ENCODE peak calls at places on chromosomes 13 and 19, in five cellular contexts. One of them, this sample, is unnamed.

GRCh38 chr19:54631489-54631888 is 1.2 kb downstream of the LILRB1 start:
- DNase-seq in GM13976: no peak
- DNase-seq in esophagus squamous epithelium: no peak
- DNase-seq in ascending aorta: no peak
- DNase-seq in progenitor cell of endocrine pancreas: no peak
- DNase-seq in this sample: no peak

GRCh38 chr19:2495651-2496316 is 19.9 kb downstream of the GADD45B start:
- DNase-seq in GM13976: no peak
- DNase-seq in esophagus squamous epithelium: no peak
- DNase-seq in ascending aorta: no peak
- DNase-seq in progenitor cell of endocrine pancreas: no peak
- DNase-seq in this sample: no peak

GRCh38 chr19:47421844-47422395 is 2.6 kb upstream of the MEIS3 start:
- DNase-seq in GM13976: no peak
- DNase-seq in esophagus squamous epithelium: no peak
- DNase-seq in ascending aorta: no peak
- DNase-seq in progenitor cell of endocrine pancreas: no peak
- DNase-seq in this sample: peak

GRCh38 chr13:45950343-45950995 is 98.9 kb upstream of the SIAH3 start:
- DNase-seq in GM13976: no peak
- DNase-seq in esophagus squamous epithelium: no peak
- DNase-seq in ascending aorta: no peak
- DNase-seq in progenitor cell of endocrine pancreas: no peak
- DNase-seq in this sample: no peak

GRCh38 chr19:45553464-45553863 is 31.1 kb downstream of the OPA3 start:
- DNase-seq in GM13976: no peak
- DNase-seq in esophagus squamous epithelium: no peak
- DNase-seq in ascending aorta: no peak
- DNase-seq in progenitor cell of endocrine pancreas: peak
- DNase-seq in this sample: no peak

GRCh38 chr19:41398603-41399002 is 985 bp downstream of the BCKDHA start:
- DNase-seq in GM13976: no peak
- DNase-seq in esophagus squamous epithelium: no peak
- DNase-seq in ascending aorta: no peak
- DNase-seq in progenitor cell of endocrine pancreas: no peak
- DNase-seq in this sample: no peak

GRCh38 chr19:41886761-41887710 is 4.1 kb downstream of the ARHGEF1 start:
- DNase-seq in GM13976: peak
- DNase-seq in esophagus squamous epithelium: no peak
- DNase-seq in ascending aorta: no peak
- DNase-seq in progenitor cell of endocrine pancreas: no peak
- DNase-seq in this sample: peak

GRCh38 chr13:114140131-114140908 is 7.9 kb upstream of the RASA3 start:
- DNase-seq in GM13976: no peak
- DNase-seq in esophagus squamous epithelium: no peak
- DNase-seq in ascending aorta: no peak
- DNase-seq in progenitor cell of endocrine pancreas: no peak
- DNase-seq in this sample: peak

GRCh38 chr19:41984961-41985360 is 9.1 kb downstream of the ATP1A3 start:
- DNase-seq in GM13976: no peak
- DNase-seq in esophagus squamous epithelium: no peak
- DNase-seq in ascending aorta: no peak
- DNase-seq in progenitor cell of endocrine pancreas: no peak
- DNase-seq in this sample: no peak

GRCh38 chr19:56751078-56751489 is 79.5 kb upstream of the ZNF835 start:
- DNase-seq in GM13976: no peak
- DNase-seq in esophagus squamous epithelium: no peak
- DNase-seq in ascending aorta: no peak
- DNase-seq in progenitor cell of endocrine pancreas: no peak
- DNase-seq in this sample: no peak

GRCh38 chr19:35247526-35248309 is 1.1 kb upstream of the LSR start:
- DNase-seq in GM13976: peak
- DNase-seq in esophagus squamous epithelium: no peak
- DNase-seq in ascending aorta: no peak
- DNase-seq in progenitor cell of endocrine pancreas: peak
- DNase-seq in this sample: peak

GRCh38 chr13:73167046-73167820 is 108.4 kb downstream of the KLF5 start:
- DNase-seq in GM13976: no peak
- DNase-seq in esophagus squamous epithelium: no peak
- DNase-seq in ascending aorta: no peak
- DNase-seq in progenitor cell of endocrine pancreas: no peak
- DNase-seq in this sample: no peak

GRCh38 chr19:44553478-44554171 is 24.1 kb upstream of the CEACAM20 start:
- DNase-seq in GM13976: no peak
- DNase-seq in esophagus squamous epithelium: no peak
- DNase-seq in ascending aorta: no peak
- DNase-seq in progenitor cell of endocrine pancreas: no peak
- DNase-seq in this sample: no peak

GRCh38 chr13:48398450-48399095 is 14.3 kb downstream of the LPAR6 start:
- DNase-seq in GM13976: no peak
- DNase-seq in esophagus squamous epithelium: no peak
- DNase-seq in ascending aorta: no peak
- DNase-seq in progenitor cell of endocrine pancreas: no peak
- DNase-seq in this sample: no peak

GRCh38 chr19:29683009-29683408 is 17.7 kb downstream of the PLEKHF1 start:
- DNase-seq in GM13976: no peak
- DNase-seq in esophagus squamous epithelium: no peak
- DNase-seq in ascending aorta: no peak
- DNase-seq in progenitor cell of endocrine pancreas: no peak
- DNase-seq in this sample: no peak

GRCh38 chr13:75789451-75790197 is 153.5 kb downstream of the LMO7 start:
- DNase-seq in GM13976: no peak
- DNase-seq in esophagus squamous epithelium: no peak
- DNase-seq in ascending aorta: no peak
- DNase-seq in progenitor cell of endocrine pancreas: no peak
- DNase-seq in this sample: no peak

GRCh38 chr19:52689804-52690394 is 44.9 kb downstream of the ZNF611 start:
- DNase-seq in GM13976: peak
- DNase-seq in esophagus squamous epithelium: no peak
- DNase-seq in ascending aorta: no peak
- DNase-seq in progenitor cell of endocrine pancreas: peak
- DNase-seq in this sample: peak

GRCh38 chr13:113589251-113589960 is 4.9 kb downstream of the TFDP1 start:
- DNase-seq in GM13976: peak
- DNase-seq in esophagus squamous epithelium: no peak
- DNase-seq in ascending aorta: no peak
- DNase-seq in progenitor cell of endocrine pancreas: no peak
- DNase-seq in this sample: no peak

GRCh38 chr19:31496076-31496475 is 146.8 kb upstream of the TSHZ3 start:
- DNase-seq in GM13976: no peak
- DNase-seq in esophagus squamous epithelium: no peak
- DNase-seq in ascending aorta: no peak
- DNase-seq in progenitor cell of endocrine pancreas: no peak
- DNase-seq in this sample: no peak

GRCh38 chr19:47310819-47311218 is 1.2 kb downstream of the C5AR1 start:
- DNase-seq in GM13976: no peak
- DNase-seq in esophagus squamous epithelium: no peak
- DNase-seq in ascending aorta: no peak
- DNase-seq in progenitor cell of endocrine pancreas: no peak
- DNase-seq in this sample: no peak

GRCh38 chr13:34462843-34463242 is 479.2 kb upstream of the NBEA start:
- DNase-seq in GM13976: no peak
- DNase-seq in esophagus squamous epithelium: no peak
- DNase-seq in ascending aorta: no peak
- DNase-seq in progenitor cell of endocrine pancreas: no peak
- DNase-seq in this sample: no peak

GRCh38 chr19:56900573-56901097 is 60.1 kb upstream of the PEG3 start:
- DNase-seq in GM13976: no peak
- DNase-seq in esophagus squamous epithelium: no peak
- DNase-seq in ascending aorta: no peak
- DNase-seq in progenitor cell of endocrine pancreas: no peak
- DNase-seq in this sample: no peak

GRCh38 chr13:73715114-73715909 is 418.9 kb downstream of the KLF12 start:
- DNase-seq in GM13976: peak
- DNase-seq in esophagus squamous epithelium: no peak
- DNase-seq in ascending aorta: no peak
- DNase-seq in progenitor cell of endocrine pancreas: no peak
- DNase-seq in this sample: peak

GRCh38 chr19:41175825-41176734 is 16.9 kb upstream of the CYP2S1 start:
- DNase-seq in GM13976: no peak
- DNase-seq in esophagus squamous epithelium: no peak
- DNase-seq in ascending aorta: peak
- DNase-seq in progenitor cell of endocrine pancreas: no peak
- DNase-seq in this sample: peak

GRCh38 chr13:31538067-31539042 is 201.0 kb upstream of the RXFP2 start:
- DNase-seq in GM13976: no peak
- DNase-seq in esophagus squamous epithelium: no peak
- DNase-seq in ascending aorta: no peak
- DNase-seq in progenitor cell of endocrine pancreas: no peak
- DNase-seq in this sample: no peak

GRCh38 chr13:21355304-21355703 is 103.8 kb downstream of the ZDHHC20 start:
- DNase-seq in GM13976: no peak
- DNase-seq in esophagus squamous epithelium: no peak
- DNase-seq in ascending aorta: no peak
- DNase-seq in progenitor cell of endocrine pancreas: no peak
- DNase-seq in this sample: no peak

GRCh38 chr13:32075150-32075851 is 43.7 kb downstream of the FRY start:
- DNase-seq in GM13976: no peak
- DNase-seq in esophagus squamous epithelium: no peak
- DNase-seq in ascending aorta: no peak
- DNase-seq in progenitor cell of endocrine pancreas: no peak
- DNase-seq in this sample: no peak

DNA sequence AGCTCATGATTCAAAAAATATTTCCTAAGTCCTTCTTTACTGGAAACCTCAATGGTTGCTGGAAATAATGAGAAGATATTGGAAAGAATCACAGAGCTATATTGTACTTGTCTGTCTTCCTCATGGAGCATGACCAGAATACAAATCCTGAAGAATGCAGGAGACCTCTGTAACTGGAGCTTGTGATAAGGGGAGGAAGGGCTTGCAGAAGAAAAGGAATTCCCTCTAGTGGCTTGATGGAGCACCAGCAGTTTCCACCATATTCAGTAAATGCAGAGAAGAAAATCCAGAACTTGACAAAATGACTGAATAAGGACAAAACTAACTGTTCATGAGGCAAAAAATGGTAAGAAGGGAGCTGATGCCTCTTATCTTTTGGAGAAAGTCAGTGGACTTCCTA is 1333.1 kb downstream of the EFNB2 start:
- DNase-seq in GM13976: no peak
- DNase-seq in esophagus squamous epithelium: no peak
- DNase-seq in ascending aorta: no peak
- DNase-seq in progenitor cell of endocrine pancreas: no peak
- DNase-seq in this sample: no peak
- TF ChIP-seq CTCF in GM13976: peak
- TF ChIP-seq CTCF in esophagus squamous epithelium: no peak
- TF ChIP-seq CTCF in ascending aorta: peak
- TF ChIP-seq CTCF in progenitor cell of endocrine pancreas: peak
- TF ChIP-seq CTCF in this sample: no peak

DNA sequence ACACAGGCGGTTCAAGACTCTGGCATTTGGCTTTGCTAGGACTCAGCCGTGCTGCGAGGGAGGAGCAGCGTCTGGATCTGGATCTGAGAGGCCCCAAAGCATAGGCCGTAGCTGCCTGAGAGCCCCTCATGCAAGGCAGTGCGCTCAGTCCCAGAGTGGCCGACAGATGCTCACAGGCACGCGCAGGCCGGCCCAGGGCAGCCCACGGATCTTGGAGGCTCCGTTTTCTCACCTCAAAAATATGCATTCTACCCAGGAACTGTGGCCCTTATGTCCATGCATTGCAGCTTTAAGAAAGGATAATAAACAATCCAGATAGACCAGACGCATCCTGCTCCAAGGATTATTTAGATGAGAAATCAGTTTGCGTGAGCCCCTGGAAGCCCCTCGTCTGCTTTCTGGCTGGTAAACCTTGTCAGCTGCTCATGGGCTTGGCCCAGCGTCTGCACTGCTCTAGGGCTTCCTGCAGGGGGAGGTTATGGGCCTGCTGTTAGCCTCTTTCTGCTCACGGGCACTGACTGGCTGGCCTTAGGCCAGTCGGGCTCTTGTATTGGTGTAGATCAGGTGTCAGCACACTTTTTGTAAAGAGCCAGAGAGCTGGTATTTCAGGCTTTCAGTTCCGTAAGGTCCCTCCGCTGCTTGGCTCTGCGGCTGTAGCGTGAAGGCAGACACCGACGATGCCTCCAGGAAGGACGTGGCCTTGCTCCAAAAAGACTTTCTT is 24.2 kb downstream of the TEX29 start:
- DNase-seq in GM13976: no peak
- DNase-seq in esophagus squamous epithelium: no peak
- DNase-seq in ascending aorta: no peak
- DNase-seq in progenitor cell of endocrine pancreas: peak
- DNase-seq in this sample: no peak
- TF ChIP-seq CTCF in GM13976: no peak
- TF ChIP-seq CTCF in esophagus squamous epithelium: no peak
- TF ChIP-seq CTCF in ascending aorta: no peak
- TF ChIP-seq CTCF in progenitor cell of endocrine pancreas: peak
- TF ChIP-seq CTCF in this sample: no peak

GRCh38 chr19:14096272-14096992 is 5.9 kb upstream of the SAMD1 start:
- DNase-seq in GM13976: no peak
- DNase-seq in esophagus squamous epithelium: no peak
- DNase-seq in ascending aorta: no peak
- DNase-seq in progenitor cell of endocrine pancreas: no peak
- DNase-seq in this sample: no peak

GRCh38 chr19:14093117-14093784 is 2.7 kb upstream of the SAMD1 start:
- DNase-seq in GM13976: no peak
- DNase-seq in esophagus squamous epithelium: no peak
- DNase-seq in ascending aorta: no peak
- DNase-seq in progenitor cell of endocrine pancreas: no peak
- DNase-seq in this sample: no peak

GRCh38 chr19:14094854-14095253 is 4.3 kb upstream of the SAMD1 start:
- DNase-seq in GM13976: no peak
- DNase-seq in esophagus squamous epithelium: no peak
- DNase-seq in ascending aorta: no peak
- DNase-seq in progenitor cell of endocrine pancreas: no peak
- DNase-seq in this sample: no peak

GRCh38 chr19:14101003-14101545 is 10.5 kb upstream of the SAMD1 start:
- DNase-seq in GM13976: no peak
- DNase-seq in esophagus squamous epithelium: no peak
- DNase-seq in ascending aorta: no peak
- DNase-seq in progenitor cell of endocrine pancreas: no peak
- DNase-seq in this sample: no peak

DNA sequence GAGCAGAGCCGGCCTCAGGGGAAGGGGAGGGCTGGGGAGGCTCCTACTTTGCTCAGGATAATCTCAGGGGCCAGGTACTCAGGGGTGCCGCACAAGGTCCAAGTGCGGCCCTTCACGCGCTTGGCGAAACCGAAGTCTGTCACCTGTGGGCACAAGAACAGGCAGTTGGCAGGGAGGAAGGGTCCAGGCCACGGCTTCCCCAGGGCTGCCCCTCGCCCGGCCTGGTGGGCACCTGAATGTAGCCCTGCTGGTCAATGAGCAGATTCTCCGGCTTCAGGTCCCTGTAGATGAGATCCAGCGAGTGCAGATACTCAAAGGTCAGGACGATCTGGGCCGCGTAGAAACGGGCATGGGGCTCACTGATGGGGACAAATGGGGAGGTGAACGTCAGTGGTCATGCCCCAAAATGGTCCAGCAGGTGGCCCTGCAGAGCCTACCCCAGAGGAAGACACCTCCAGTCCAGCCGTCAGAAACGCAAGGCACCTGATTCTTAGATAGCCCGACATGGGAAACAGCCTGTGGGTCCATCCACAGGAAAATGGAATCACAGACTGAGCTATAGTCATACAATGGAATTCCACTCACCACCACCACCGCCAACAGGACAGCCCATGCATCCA is 7.1 kb upstream of the SAMD1 start:
- DNase-seq in GM13976: no peak
- DNase-seq in esophagus squamous epithelium: no peak
- DNase-seq in ascending aorta: no peak
- DNase-seq in progenitor cell of endocrine pancreas: no peak
- DNase-seq in this sample: peak
- TF ChIP-seq CTCF in GM13976: no peak
- TF ChIP-seq CTCF in esophagus squamous epithelium: no peak
- TF ChIP-seq CTCF in ascending aorta: peak
- TF ChIP-seq CTCF in progenitor cell of endocrine pancreas: no peak
- TF ChIP-seq CTCF in this sample: no peak

GRCh38 chr13:99196466-99197256 is 4.0 kb upstream of the UBAC2 start:
- DNase-seq in GM13976: no peak
- DNase-seq in esophagus squamous epithelium: no peak
- DNase-seq in ascending aorta: no peak
- DNase-seq in progenitor cell of endocrine pancreas: no peak
- DNase-seq in this sample: no peak
- TF ChIP-seq CTCF in GM13976: no peak
- TF ChIP-seq CTCF in esophagus squamous epithelium: no peak
- TF ChIP-seq CTCF in ascending aorta: no peak
- TF ChIP-seq CTCF in progenitor cell of endocrine pancreas: no peak
- TF ChIP-seq CTCF in this sample: peak

This sample was measured in activated CD8-positive, alpha-beta T cell treated with anti-CD3 and anti-CD28 coated beads for 36 hours.